ENCODE peak calls at places on chromosome 12, in eight cellular contexts. G is DMS79 treated with DMSO at 0.1 percent for 48 hours; U is mucosa of gallbladder; X is stimulated activated CD4-positive, alpha-beta T cell treated with anti-CD3 and anti-CD28 coated beads, Interleukin-2, amount 100 ng/mL, for 48 hours; S is naive thymus-derived CD8-positive, alpha-beta T cell; V is AG09319; N is NCI-H345; T is T47D. Y is an unnamed sample.

GRCh38 chr12:43114316-43114715 is 437.7 kb downstream of the ADAMTS20 start:
- DNase-seq in T (no peak), U (no peak), G (no peak), N (no peak), S (no peak), V (no peak), X (no peak), Y (no peak)

GRCh38 chr12:1798734-1799067 is 21.7 kb upstream of the LRTM2 start:
- DNase-seq in X (no peak), V (no peak), T (no peak), N (no peak), G (no peak), S (no peak), U (no peak), Y (no peak)

GRCh38 chr12:53820503-53820902 is 68.7 kb upstream of the CISTR start:
- DNase-seq in V (no peak), G (no peak), T (no peak), U (no peak), N (no peak), S (no peak), X (no peak), Y (no peak)

GRCh38 chr12:31682136-31682962 is 22.9 kb downstream of the ETFBKMT start:
- DNase-seq in G (peak; percentile 9), V (peak; percentile 28), S (peak; percentile 55), U (peak; percentile 73), X (peak; percentile 51), N (peak; percentile 73), T (peak; percentile 94), Y (peak; percentile 58)

GRCh38 chr12:61894168-61894567 is 366.0 kb upstream of the USP15 start:
- DNase-seq in X (no peak), S (no peak), U (no peak), T (no peak), V (no peak), G (no peak), N (no peak), Y (no peak)

GRCh38 chr12:3217683-3218079 is 140.5 kb downstream of the TSPAN9 start:
- DNase-seq in V (no peak), N (no peak), X (no peak), G (no peak), S (no peak), U (no peak), T (no peak), Y (no peak)

GRCh38 chr12:38056701-38057689 is 259.6 kb upstream of the ALG10B start:
- DNase-seq in U (no peak), X (no peak), N (no peak), G (no peak), T (peak; percentile 36), V (no peak), S (no peak), Y (no peak)

GRCh38 chr12:115984607-115985006 is 292.9 kb downstream of the MED13L start:
- DNase-seq in N (no peak), V (no peak), S (no peak), G (peak; percentile 49), U (no peak), T (no peak), X (no peak), Y (no peak)

GRCh38 chr12:107349008-107349747 is 255.8 kb upstream of the CRY1 start:
- DNase-seq in S (no peak), U (peak; percentile 71), X (no peak), N (no peak), V (peak; percentile 11), G (peak; percentile 54), T (peak; percentile 78), Y (no peak)

Y was measured in activated CD4-positive, alpha-beta T cell treated with anti-CD3 and anti-CD28 coated beads, Interleukin-2, amount 50 U/mL, for 1 hour.